ENCODE peak calls at places on chromosomes 16 and 17, in four cellular contexts. F is brain microvascular endothelial cell, Z is GM23338, K is nephron progenitor cell. J is an unnamed sample.

GRCh38 chr16:65032397-65032796 is 89.5 kb downstream of the CDH11 start:
- DNase-seq in F (no peak), K (no peak), Z (no peak), J (no peak)

GRCh38 chr17:35812456-35812855 is 3.2 kb downstream of the TAF15 start:
- DNase-seq in F (no peak), K (no peak), Z (no peak), J (no peak)

GRCh38 chr17:602436-602835 is 112.2 kb downstream of the VPS53 start:
- DNase-seq in Z (no peak), K (no peak), F (peak), J (no peak)

GRCh38 chr17:72594248-72594647 is 473.4 kb downstream of the SOX9 start:
- DNase-seq in Z (peak), K (no peak), F (no peak), J (no peak)

GRCh38 chr17:37813753-37814152 is 68.9 kb upstream of the HNF1B start:
- DNase-seq in F (peak), K (no peak), Z (peak), J (no peak)

GRCh38 chr17:51371732-51372151 is 111.4 kb downstream of the UTP18 start:
- DNase-seq in K (peak), F (peak), Z (peak), J (peak)

GRCh38 chr17:622356-622755 is 92.3 kb downstream of the VPS53 start:
- DNase-seq in Z (no peak), F (peak), K (no peak), J (no peak)

GRCh38 chr16:69564845-69565610 is 738 bp upstream of the NFAT5 start:
- DNase-seq in K (no peak), Z (peak), F (no peak), J (no peak)

GRCh38 chr16:57617604-57618111 is 10.8 kb upstream of the ADGRG1 start:
- DNase-seq in K (no peak), Z (no peak), F (no peak), J (no peak)

GRCh38 chr17:39564201-39564828 is 43.4 kb downstream of the NEUROD2 start:
- DNase-seq in Z (peak), F (no peak), K (no peak), J (no peak)

GRCh38 chr17:47690121-47690520 is 3.8 kb upstream of the TBKBP1 start:
- DNase-seq in K (no peak), F (no peak), Z (no peak), J (no peak)

GRCh38 chr17:39602533-39603303 is 5.0 kb downstream of the NEUROD2 start:
- DNase-seq in Z (no peak), F (no peak), K (no peak), J (no peak)

GRCh38 chr17:17675925-17676534 is 5.2 kb upstream of the RAI1 start:
- DNase-seq in Z (peak), K (no peak), F (no peak), J (no peak)

GRCh38 chr17:1561420-1562177 is 993 bp downstream of the PITPNA start:
- DNase-seq in K (peak), F (no peak), Z (peak), J (peak)

GRCh38 chr17:42378597-42379594 is 9.3 kb downstream of the STAT3 start:
- DNase-seq in Z (peak), K (no peak), F (no peak), J (no peak)

GRCh38 chr17:19330271-19330670 is 32.3 kb downstream of the B9D1 start:
- DNase-seq in K (peak), Z (no peak), F (no peak), J (no peak)

GRCh38 chr16:4570086-4570485 is 13.9 kb downstream of the C16orf96 start:
- DNase-seq in K (no peak), F (no peak), Z (no peak), J (no peak)

GRCh38 chr17:1071103-1071825 is 74.3 kb downstream of the TIMM22 start:
- DNase-seq in F (no peak), Z (no peak), K (no peak), J (no peak)

GRCh38 chr17:40615295-40615988 is 32.2 kb downstream of the SMARCE1 start:
- DNase-seq in Z (peak), K (peak), F (peak), J (peak)

GRCh38 chr17:27879987-27880608 is 13.1 kb downstream of the LYRM9 start:
- DNase-seq in Z (peak), K (peak), F (peak), J (peak)

GRCh38 chr17:66302761-66303626 is 581 bp downstream of the PRKCA start:
- DNase-seq in Z (peak), K (peak), F (peak), J (peak)

GRCh38 chr17:47792457-47792856 is 29.1 kb downstream of the OSBPL7 start:
- DNase-seq in F (no peak), Z (no peak), K (no peak), J (no peak)

GRCh38 chr16:84501077-84501735 is 3.3 kb downstream of the MEAK7 start:
- DNase-seq in K (no peak), F (peak), Z (no peak), J (no peak)

GRCh38 chr17:33169580-33170285 is 123.4 kb downstream of the ASIC2 start:
- DNase-seq in F (no peak), Z (no peak), K (no peak), J (no peak)

GRCh38 chr16:72301416-72302048 is 129.6 kb upstream of the PMFBP1 start:
- DNase-seq in Z (no peak), K (no peak), F (no peak), J (no peak)

GRCh38 chr16:67013823-67014640 is 14.9 kb upstream of the CBFB start:
- DNase-seq in F (peak), K (peak), Z (peak), J (peak)
- TF ChIP-seq CTCF in F (peak), K (no peak), Z (peak), J (peak)

DNA sequence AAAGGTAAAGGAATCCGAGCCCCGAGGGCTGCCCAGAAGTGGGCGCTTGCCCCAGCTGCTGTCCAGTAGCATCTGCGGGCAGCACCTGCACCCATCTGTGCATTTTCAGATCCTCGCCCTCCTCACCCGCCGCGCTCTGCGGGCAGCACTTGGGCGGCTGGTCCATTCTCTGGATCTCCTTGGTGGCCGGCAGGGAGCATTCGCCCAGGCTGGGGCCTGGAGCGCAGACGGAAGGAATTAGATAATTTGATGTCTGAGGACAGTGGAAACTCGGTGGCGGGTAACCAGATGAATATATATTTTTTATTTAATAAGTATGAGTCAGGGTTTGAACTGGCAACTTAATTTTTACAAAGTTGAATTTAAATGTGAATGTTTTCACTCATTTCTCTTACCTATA is 88.5 kb downstream of the NPIPB11 start:
- DNase-seq in K (no peak), F (no peak), Z (no peak), J (no peak)
- TF ChIP-seq CTCF in K (peak), F (no peak), Z (no peak), J (no peak)

GRCh38 chr16:1169285-1170075 is 16.6 kb downstream of the CACNA1H start:
- DNase-seq in K (peak), F (no peak), Z (no peak), J (no peak)
- TF ChIP-seq CTCF in K (no peak), F (peak), Z (no peak), J (no peak)

DNA sequence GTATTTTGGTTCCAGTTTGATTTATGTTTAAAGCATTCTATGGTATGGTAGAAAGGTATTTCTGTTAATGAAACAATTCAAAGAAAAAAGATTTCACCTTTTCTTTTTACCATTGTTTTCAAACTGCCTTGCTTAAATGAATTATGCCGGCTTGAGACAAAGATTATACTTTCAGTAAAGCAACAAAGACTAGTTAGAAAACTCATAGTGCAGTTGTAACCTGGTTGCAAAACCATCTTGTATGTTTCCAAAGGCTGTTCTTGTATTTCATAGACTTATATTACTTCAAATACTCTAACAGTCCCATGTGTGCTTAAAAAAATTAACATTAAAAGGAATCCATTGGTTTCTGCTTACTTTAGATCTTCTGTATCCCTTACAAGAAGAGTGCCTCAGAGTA is 118.5 kb upstream of the NACA2 start:
- DNase-seq in K (no peak), Z (no peak), F (no peak), J (no peak)
- TF ChIP-seq CTCF in K (no peak), Z (no peak), F (no peak), J (no peak)

GRCh38 chr17:7391307-7391706 is 3.0 kb downstream of the PLSCR3 start:
- DNase-seq in K (no peak), F (no peak), Z (no peak), J (no peak)

GRCh38 chr17:7394452-7395191 is at the start of gene PLSCR3:
- DNase-seq in Z (peak), F (peak), K (peak), J (peak)

GRCh38 chr17:7392696-7393612 is 1.4 kb downstream of the PLSCR3 start:
- DNase-seq in K (no peak), Z (peak), F (no peak), J (no peak)

GRCh38 chr17:7396147-7396546 is 1.8 kb upstream of the PLSCR3 start:
- DNase-seq in Z (no peak), K (no peak), F (no peak), J (no peak)

GRCh38 chr17:7393613-7394451 is 493 bp downstream of the PLSCR3 start:
- DNase-seq in F (no peak), Z (peak), K (peak), J (peak)
- TF ChIP-seq CTCF in F (peak), Z (peak), K (no peak), J (no peak)

DNA sequence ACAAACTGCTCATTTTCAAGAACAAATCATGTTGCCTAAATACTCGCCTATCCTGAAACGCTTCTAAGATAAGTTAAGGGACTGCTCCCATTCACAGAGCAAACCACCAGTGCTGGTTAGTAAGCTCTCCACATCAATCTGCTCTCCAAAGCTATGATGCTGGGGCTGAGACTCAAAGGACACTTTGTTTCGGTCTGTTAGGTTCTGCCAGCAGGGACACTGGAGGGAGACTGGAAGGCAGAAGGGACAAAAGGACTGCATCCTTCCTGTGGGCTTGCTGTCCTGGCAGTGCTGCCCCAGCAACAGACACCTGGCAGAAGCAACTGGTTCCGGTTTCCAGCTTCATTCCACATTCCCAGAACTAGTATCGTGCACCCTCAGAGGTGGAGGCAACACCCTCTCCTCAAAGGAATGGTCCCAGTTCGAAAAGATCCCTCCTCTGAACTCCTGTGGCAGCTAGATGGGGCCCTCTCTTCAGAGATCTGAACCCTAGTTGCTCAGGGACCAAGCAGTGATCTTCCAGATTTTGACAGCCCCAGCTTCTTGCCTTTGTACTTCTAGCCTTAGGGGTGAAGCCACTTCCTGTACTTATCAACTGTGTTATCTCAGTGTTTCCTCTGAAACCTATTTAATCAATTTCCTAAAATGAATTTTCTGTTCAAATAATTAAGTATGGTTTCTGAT is 73.4 kb upstream of the GSG1L start:
- DNase-seq in K (no peak), F (no peak), Z (no peak), J (no peak)
- TF ChIP-seq CTCF in K (no peak), F (peak), Z (peak), J (no peak)

GRCh38 chr17:75182319-75182568 is 515 bp downstream of the SUMO2 start:
- DNase-seq in K (no peak), Z (no peak), F (no peak), J (no peak)
- TF ChIP-seq CTCF in K (no peak), Z (no peak), F (no peak), J (no peak)

GRCh38 chr16:77592021-77592420 is 130.3 kb upstream of the NUDT7 start:
- DNase-seq in F (no peak), Z (no peak), K (no peak), J (no peak)

GRCh38 chr16:77588389-77588788 is 133.9 kb upstream of the NUDT7 start:
- DNase-seq in K (no peak), Z (no peak), F (no peak), J (no peak)

GRCh38 chr16:77591347-77591746 is 131.0 kb upstream of the NUDT7 start:
- DNase-seq in Z (no peak), F (no peak), K (no peak), J (no peak)

GRCh38 chr16:77589071-77589755 is 133.1 kb upstream of the NUDT7 start:
- DNase-seq in F (no peak), K (no peak), Z (no peak), J (no peak)

DNA sequence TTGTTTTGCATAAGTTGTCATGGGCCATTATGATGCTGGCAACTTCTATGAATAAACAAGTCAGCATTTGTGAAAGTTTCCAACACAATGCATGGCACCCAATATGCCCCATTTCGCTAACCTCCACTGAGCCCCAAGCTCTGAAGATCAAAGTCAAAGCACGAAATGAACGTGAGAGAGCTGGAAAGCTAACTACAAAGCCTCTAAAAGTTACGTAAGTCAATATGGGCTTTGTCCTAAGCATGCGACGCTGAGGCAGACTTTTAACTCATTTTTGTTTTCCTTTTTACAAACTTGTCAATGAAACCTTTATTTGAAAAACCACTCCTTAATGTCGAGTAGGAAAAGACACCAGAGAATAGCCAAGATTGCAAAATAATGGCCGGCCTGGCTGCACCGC is 131.6 kb upstream of the NUDT7 start:
- DNase-seq in F (no peak), K (no peak), Z (no peak), J (no peak)
- TF ChIP-seq CTCF in F (no peak), K (no peak), Z (no peak), J (no peak)

GRCh38 chr17:82230627-82231311 is 1.9 kb downstream of the SLC16A3 start:
- DNase-seq in Z (peak), F (peak), K (peak), J (peak)
- TF ChIP-seq CTCF in Z (peak), F (peak), K (peak), J (peak)

J was measured in GM13977.